ENCODE peak calls at places on chromosomes 7 and 10, in seven cellular contexts. L is endothelial cell, T is heart right ventricle, A is osteocyte, N is IMR-90, Z is astrocyte of the cerebellum, O is HL-60. C is an unnamed sample.
A peak's percentile ranks its signal among the peaks of the same experiment; 100 is the strongest.

GRCh38 chr7:20200361-20200760 is 16.8 kb downstream of the MACC1 start:
- DNase-seq in N (no peak), L (no peak), Z (no peak), T (no peak), O (no peak), A (no peak), C (no peak)

GRCh38 chr10:101062231-101063161 is 707 bp downstream of the KAZALD1 start:
- DNase-seq in O (no peak), L (peak; percentile 75), T (peak; percentile 50), Z (no peak), N (peak; percentile 43), A (peak; percentile 87), C (peak; percentile 56)

GRCh38 chr10:71985542-71986250 is 21.5 kb downstream of the CHST3 start:
- DNase-seq in A (no peak), Z (no peak), L (no peak), O (no peak), N (peak; percentile 69), T (peak; percentile 66), C (no peak)

GRCh38 chr10:79385804-79386531 is 38.7 kb downstream of the PPIF start:
- DNase-seq in A (peak; percentile 84), O (no peak), N (no peak), Z (no peak), L (peak; percentile 46), T (no peak), C (peak; percentile 12)

GRCh38 chr7:120304674-120305073 is 31.7 kb downstream of the KCND2 start:
- DNase-seq in L (no peak), Z (no peak), A (no peak), T (no peak), N (no peak), O (no peak), C (no peak)

GRCh38 chr10:63206997-63207952 is 74.1 kb downstream of the NRBF2 start:
- DNase-seq in L (no peak), O (peak; percentile 19), Z (peak; percentile 83), A (no peak), N (peak; percentile 94), T (peak; percentile 51), C (no peak)

GRCh38 chr7:85972504-85973141 is 671.1 kb upstream of the GRM3 start:
- DNase-seq in L (no peak), O (no peak), N (no peak), Z (no peak), A (no peak), T (no peak), C (no peak)

GRCh38 chr10:70523549-70523948 is 45.0 kb downstream of the PALD1 start:
- DNase-seq in Z (no peak), O (no peak), N (no peak), L (no peak), T (no peak), A (no peak), C (no peak)

GRCh38 chr7:159102681-159103381 is 41.8 kb downstream of the VIPR2 start:
- DNase-seq in O (no peak), T (no peak), N (no peak), A (no peak), Z (no peak), L (no peak), C (no peak)

GRCh38 chr10:78752708-78753107 is 316.1 kb upstream of the ZMIZ1 start:
- DNase-seq in N (peak; percentile 10), A (no peak), T (no peak), Z (no peak), L (no peak), O (no peak), C (no peak)

GRCh38 chr7:128005759-128006159 is 25.5 kb downstream of the LRRC4 start:
- DNase-seq in O (no peak), Z (no peak), T (no peak), A (no peak), L (no peak), N (no peak), C (no peak)

GRCh38 chr7:106442476-106442875 is 157.7 kb upstream of the NAMPT start:
- DNase-seq in N (no peak), A (no peak), O (no peak), Z (no peak), L (no peak), T (no peak), C (no peak)

GRCh38 chr7:84106291-84106690 is 88.3 kb downstream of the SEMA3A start:
- DNase-seq in N (no peak), T (no peak), O (no peak), Z (no peak), L (no peak), A (no peak), C (no peak)

GRCh38 chr7:16644624-16644986 is 949 bp downstream of the ANKMY2 start:
- DNase-seq in O (peak; percentile 61), A (peak; percentile 86), L (peak; percentile 11), T (peak; percentile 37), Z (no peak), N (peak; percentile 47), C (peak; percentile 51)

GRCh38 chr7:66921396-66921917 is 432 bp downstream of the TMEM248 start:
- DNase-seq in N (peak; percentile 52), O (no peak), Z (peak; percentile 38), L (no peak), A (no peak), T (peak; percentile 58), C (no peak)

GRCh38 chr10:93954299-93954698 is 39.4 kb upstream of the PLCE1 start:
- DNase-seq in T (no peak), N (no peak), O (no peak), A (no peak), L (no peak), Z (no peak), C (no peak)

GRCh38 chr7:6529643-6530042 is 21.6 kb downstream of the GRID2IP start:
- DNase-seq in T (no peak), Z (no peak), O (no peak), A (no peak), L (no peak), N (no peak), C (no peak)

GRCh38 chr10:89494615-89495014 is 40.8 kb downstream of the SLC16A12 start:
- DNase-seq in N (no peak), L (no peak), A (no peak), O (no peak), T (no peak), Z (no peak), C (no peak)

GRCh38 chr7:26081627-26082026 is 70.4 kb upstream of the NFE2L3 start:
- DNase-seq in T (no peak), L (no peak), Z (no peak), O (no peak), N (no peak), A (no peak), C (no peak)

GRCh38 chr10:130492266-130492934 is 356.2 kb downstream of the GLRX3 start:
- DNase-seq in T (no peak), Z (no peak), N (no peak), O (no peak), L (no peak), A (no peak), C (peak; percentile 9)

GRCh38 chr7:128922496-128923410 is 12.2 kb upstream of the KCP start:
- DNase-seq in N (no peak), A (no peak), Z (no peak), O (no peak), L (peak; percentile 1), T (no peak), C (no peak)

GRCh38 chr10:122301055-122301810 is 30.1 kb downstream of the BTBD16 start:
- DNase-seq in N (peak; percentile 38), O (no peak), T (no peak), Z (peak; percentile 22), A (peak; percentile 84), L (no peak), C (no peak)

DNA sequence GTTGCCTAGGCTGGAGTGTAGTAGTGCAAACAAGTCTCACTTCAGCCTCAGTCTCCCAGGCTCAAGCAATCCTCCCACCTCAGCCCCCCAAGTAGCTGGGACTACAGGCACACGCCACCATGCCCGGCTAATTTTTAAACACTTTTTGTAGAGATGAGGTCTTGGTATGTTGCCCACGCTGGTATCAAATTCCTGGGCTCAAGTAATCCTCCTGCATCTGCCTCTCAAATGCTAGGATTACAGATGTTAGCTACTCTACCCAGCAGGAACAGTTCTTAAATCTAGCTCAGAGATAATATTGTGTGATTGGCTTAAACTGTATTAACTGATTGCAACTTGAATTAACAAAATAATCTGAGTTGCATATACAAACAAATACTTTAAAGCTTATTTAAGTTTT is 82.9 kb downstream of the CDK14 start:
- DNase-seq in O (no peak), L (no peak), Z (no peak), A (no peak), N (no peak), T (no peak), C (no peak)
- TF ChIP-seq CTCF in O (no peak), L (no peak), Z (no peak), A (no peak), N (no peak), T (no peak), C (no peak)

GRCh38 chr7:104096683-104097082 is 107.2 kb upstream of the RELN start:
- DNase-seq in O (no peak), L (peak; percentile 27), T (no peak), A (no peak), N (peak; percentile 18), Z (no peak), C (no peak)
- TF ChIP-seq CTCF in O (no peak), L (no peak), T (no peak), A (no peak), N (peak; percentile 33), Z (peak; percentile 42), C (no peak)

DNA sequence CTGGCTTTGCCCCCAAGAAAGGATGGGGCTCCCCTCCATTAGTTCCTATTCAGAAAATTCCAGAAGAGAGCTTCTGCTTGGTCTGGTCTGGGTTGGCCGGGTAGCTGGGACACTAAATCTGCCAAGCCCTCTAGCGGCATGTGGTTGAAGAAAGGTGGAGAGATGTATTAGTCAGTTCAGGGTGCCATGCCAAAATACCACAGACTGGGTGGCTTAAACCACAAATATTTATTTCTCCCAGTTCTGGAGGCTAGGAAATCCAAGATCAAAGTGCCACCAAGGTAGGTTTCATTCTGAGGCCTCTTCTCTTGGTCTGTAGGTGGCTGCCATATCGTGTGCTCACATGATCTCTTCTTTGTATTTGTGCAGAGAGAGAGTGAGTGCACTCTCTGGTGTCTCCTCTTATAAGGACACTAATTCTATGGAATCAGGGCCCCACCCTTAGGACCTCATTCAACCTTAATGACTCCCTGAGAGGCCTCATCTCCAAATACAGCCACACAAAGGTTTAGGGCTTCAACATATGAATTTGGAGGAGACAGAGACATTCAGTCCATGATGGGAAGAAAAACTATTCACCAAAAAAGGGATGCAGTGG is 38.7 kb upstream of the MTPAP start:
- DNase-seq in N (no peak), Z (peak; percentile 35), T (no peak), O (no peak), L (no peak), A (no peak), C (no peak)
- TF ChIP-seq CTCF in N (no peak), Z (peak; percentile 31), T (no peak), O (no peak), L (no peak), A (no peak), C (no peak)

DNA sequence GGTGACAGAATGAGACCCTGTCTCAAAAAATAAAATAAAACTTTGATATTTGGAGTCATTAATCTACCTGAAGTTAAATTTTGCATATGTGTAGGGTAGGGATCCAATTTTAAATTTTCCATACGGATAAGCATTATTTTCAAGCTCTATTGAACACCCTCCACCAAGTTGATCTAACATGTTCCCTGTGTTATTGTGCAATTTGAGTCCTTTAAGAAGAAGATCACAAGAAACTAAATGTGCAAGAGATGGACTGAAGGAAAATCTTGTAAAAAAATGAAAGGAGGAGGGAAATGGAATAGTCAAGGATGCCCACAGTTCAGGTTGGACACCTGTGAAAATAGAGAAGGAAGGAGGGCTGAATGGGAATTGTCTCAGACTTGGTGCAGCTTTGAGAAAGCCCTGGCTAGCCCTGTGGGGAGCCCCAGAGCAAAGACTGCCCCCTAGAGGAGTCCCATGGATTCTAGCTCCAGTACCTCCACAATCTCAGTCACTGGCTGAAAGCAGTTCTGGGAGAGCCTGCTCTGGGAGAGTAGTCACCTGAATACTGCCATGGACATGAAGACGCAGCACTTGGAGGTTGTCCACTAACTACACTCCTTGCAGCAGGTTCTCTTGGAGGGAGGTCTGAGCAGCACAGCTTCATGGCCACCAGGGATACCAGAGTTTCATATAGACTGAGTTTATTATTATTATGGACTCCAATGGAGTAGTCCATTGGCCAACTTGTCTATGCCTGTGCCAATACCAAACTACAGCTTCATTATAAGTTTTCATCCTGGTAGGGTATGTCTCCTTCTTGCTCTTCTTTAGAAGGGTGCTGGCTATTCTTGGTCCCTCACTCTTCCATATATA is 5.7 kb upstream of the TIAL1 start:
- DNase-seq in A (peak; percentile 59), N (no peak), O (peak; percentile 38), L (peak; percentile 65), Z (no peak), T (no peak), C (no peak)
- TF ChIP-seq CTCF in A (peak; percentile 26), N (peak; percentile 58), O (peak; percentile 56), L (peak; percentile 39), Z (peak; percentile 48), T (no peak), C (peak; percentile 38)